ENCODE peak calls at places on chromosomes 2 and 18, in four cellular contexts. One of them, this sample, is unnamed.

GRCh38 chr2:223969856-223970255 is 12.6 kb downstream of the MRPL44 start:
- DNase-seq in GM23248: peak
- DNase-seq in cardiac fibroblast: no peak
- DNase-seq in MM.1S: no peak
- DNase-seq in this sample: no peak

GRCh38 chr2:233915133-233915532 is 2.0 kb upstream of the TRPM8 start:
- DNase-seq in GM23248: peak
- DNase-seq in cardiac fibroblast: no peak
- DNase-seq in MM.1S: peak
- DNase-seq in this sample: no peak

GRCh38 chr2:158589303-158589702 is 132.6 kb downstream of the PKP4 start:
- DNase-seq in GM23248: no peak
- DNase-seq in cardiac fibroblast: no peak
- DNase-seq in MM.1S: no peak
- DNase-seq in this sample: no peak

GRCh38 chr2:236393101-236393500 is 128.9 kb upstream of the ASB18 start:
- DNase-seq in GM23248: no peak
- DNase-seq in cardiac fibroblast: no peak
- DNase-seq in MM.1S: no peak
- DNase-seq in this sample: no peak

GRCh38 chr2:102065675-102066252 is 74.0 kb downstream of the IL1R2 start:
- DNase-seq in GM23248: peak
- DNase-seq in cardiac fibroblast: peak
- DNase-seq in MM.1S: no peak
- DNase-seq in this sample: no peak

GRCh38 chr2:239946570-239947311 is 78.4 kb downstream of the NDUFA10 start:
- DNase-seq in GM23248: no peak
- DNase-seq in cardiac fibroblast: no peak
- DNase-seq in MM.1S: no peak
- DNase-seq in this sample: peak

GRCh38 chr2:118122768-118123335 is 34.6 kb downstream of the INSIG2 start:
- DNase-seq in GM23248: peak
- DNase-seq in cardiac fibroblast: peak
- DNase-seq in MM.1S: no peak
- DNase-seq in this sample: no peak

GRCh38 chr18:38751897-38752296 is 1186.3 kb upstream of the CELF4 start:
- DNase-seq in GM23248: no peak
- DNase-seq in cardiac fibroblast: no peak
- DNase-seq in MM.1S: no peak
- DNase-seq in this sample: no peak

GRCh38 chr2:205612661-205613060 is 69.6 kb upstream of the NRP2 start:
- DNase-seq in GM23248: no peak
- DNase-seq in cardiac fibroblast: no peak
- DNase-seq in MM.1S: no peak
- DNase-seq in this sample: no peak

GRCh38 chr2:36507408-36507812 is 90.6 kb downstream of the FEZ2 start:
- DNase-seq in GM23248: peak
- DNase-seq in cardiac fibroblast: peak
- DNase-seq in MM.1S: peak
- DNase-seq in this sample: no peak

GRCh38 chr2:52192656-52193055 is 1160.7 kb upstream of the NRXN1 start:
- DNase-seq in GM23248: no peak
- DNase-seq in cardiac fibroblast: no peak
- DNase-seq in MM.1S: no peak
- DNase-seq in this sample: no peak

GRCh38 chr2:173354073-173354600 is 535 bp upstream of the CDCA7 start:
- DNase-seq in GM23248: peak
- DNase-seq in cardiac fibroblast: no peak
- DNase-seq in MM.1S: peak
- DNase-seq in this sample: no peak

GRCh38 chr18:65091737-65092329 is 659.0 kb upstream of the CDH7 start:
- DNase-seq in GM23248: peak
- DNase-seq in cardiac fibroblast: peak
- DNase-seq in MM.1S: peak
- DNase-seq in this sample: no peak

GRCh38 chr18:6557052-6557451 is 142.3 kb upstream of the L3MBTL4 start:
- DNase-seq in GM23248: no peak
- DNase-seq in cardiac fibroblast: no peak
- DNase-seq in MM.1S: no peak
- DNase-seq in this sample: no peak

GRCh38 chr2:172751564-172751963 is 15.9 kb downstream of the RAPGEF4 start:
- DNase-seq in GM23248: no peak
- DNase-seq in cardiac fibroblast: no peak
- DNase-seq in MM.1S: no peak
- DNase-seq in this sample: no peak

GRCh38 chr2:129923265-129924141 is 56.0 kb upstream of the RAB6C start:
- DNase-seq in GM23248: peak
- DNase-seq in cardiac fibroblast: peak
- DNase-seq in MM.1S: peak
- DNase-seq in this sample: no peak

GRCh38 chr2:240911641-240912265 is 5.6 kb downstream of the CROCC2 start:
- DNase-seq in GM23248: peak
- DNase-seq in cardiac fibroblast: peak
- DNase-seq in MM.1S: no peak
- DNase-seq in this sample: no peak

DNA sequence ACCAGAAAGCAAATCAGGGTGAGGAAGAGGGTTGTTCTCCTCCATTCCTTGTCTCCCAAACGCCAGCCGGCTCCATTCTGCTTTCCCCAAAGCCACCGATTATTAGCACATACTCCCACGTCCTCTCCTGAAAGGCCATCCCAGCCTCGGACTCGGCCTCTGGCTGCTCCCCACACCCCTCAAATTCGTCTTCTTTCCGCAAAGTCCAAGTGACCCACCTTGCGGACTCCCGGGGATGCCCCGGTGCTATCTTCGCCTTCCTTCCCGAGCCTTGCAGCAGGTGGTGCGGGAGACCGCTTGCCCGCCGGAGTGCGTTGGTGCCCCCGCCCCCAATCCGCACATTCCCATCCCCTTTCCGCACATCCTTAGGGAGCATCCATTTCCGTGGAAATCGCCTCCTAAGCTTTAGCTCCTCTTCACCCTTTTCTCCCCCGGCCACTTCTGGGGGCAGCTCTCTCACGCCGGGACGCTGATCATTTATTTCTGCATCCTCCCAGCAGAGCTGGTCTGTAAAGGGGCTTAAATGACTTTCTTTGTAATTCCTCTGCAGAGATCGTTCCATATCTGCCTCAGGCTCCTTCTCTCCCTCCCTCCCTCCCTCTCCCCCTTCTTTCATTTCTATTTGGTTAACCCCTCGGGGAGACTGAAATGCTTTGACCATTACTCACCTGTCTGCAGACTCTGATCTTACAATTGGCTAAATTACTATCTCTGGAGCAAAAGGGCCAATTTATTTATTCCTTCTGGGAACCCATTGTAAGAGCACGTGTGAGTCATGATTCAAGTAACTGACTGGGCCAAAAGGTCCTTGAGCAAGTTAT is 1.2 kb upstream of the LYPD1 start:
- DNase-seq in GM23248: peak
- DNase-seq in cardiac fibroblast: peak
- DNase-seq in MM.1S: no peak
- DNase-seq in this sample: no peak
- H3K4me3 ChIP-seq in GM23248: peak
- H3K4me3 ChIP-seq in cardiac fibroblast: peak
- H3K4me3 ChIP-seq in MM.1S: no peak
- H3K4me3 ChIP-seq in this sample: peak

GRCh38 chr18:34965108-34965507 is 76.1 kb upstream of the MAPRE2 start:
- DNase-seq in GM23248: no peak
- DNase-seq in cardiac fibroblast: no peak
- DNase-seq in MM.1S: no peak
- DNase-seq in this sample: no peak
- H3K4me3 ChIP-seq in GM23248: no peak
- H3K4me3 ChIP-seq in cardiac fibroblast: no peak
- H3K4me3 ChIP-seq in MM.1S: no peak
- H3K4me3 ChIP-seq in this sample: no peak

DNA sequence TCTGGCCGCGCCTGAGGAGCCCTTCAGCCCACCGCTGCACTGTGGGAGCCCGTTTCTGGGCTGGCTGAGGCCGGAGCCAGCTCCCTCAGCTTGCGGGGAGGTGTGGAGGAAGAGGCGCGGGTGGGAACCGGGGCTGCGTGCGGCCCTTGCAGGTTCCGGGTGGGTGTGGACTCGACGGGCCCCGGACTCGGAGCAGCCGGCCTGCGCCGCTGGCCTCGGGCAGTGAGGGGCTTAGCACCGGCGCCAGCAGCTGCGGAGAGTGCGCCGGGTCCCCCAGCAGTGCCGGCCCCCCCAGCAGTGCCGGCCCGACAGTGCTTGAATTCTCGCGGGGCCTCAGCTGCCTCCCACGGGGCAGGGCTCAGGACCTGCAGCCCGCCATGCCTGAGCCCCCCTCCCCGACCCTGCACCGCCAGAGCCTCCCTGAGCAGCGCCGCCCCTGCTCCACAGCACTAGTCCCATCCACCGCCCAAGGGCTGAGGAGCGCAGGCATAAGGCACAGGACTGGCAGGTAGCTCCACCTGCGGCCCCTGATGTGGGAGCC is 534.2 kb downstream of the ZNF804A start:
- DNase-seq in GM23248: no peak
- DNase-seq in cardiac fibroblast: no peak
- DNase-seq in MM.1S: no peak
- DNase-seq in this sample: no peak
- H3K4me3 ChIP-seq in GM23248: no peak
- H3K4me3 ChIP-seq in cardiac fibroblast: no peak
- H3K4me3 ChIP-seq in MM.1S: no peak
- H3K4me3 ChIP-seq in this sample: no peak

DNA sequence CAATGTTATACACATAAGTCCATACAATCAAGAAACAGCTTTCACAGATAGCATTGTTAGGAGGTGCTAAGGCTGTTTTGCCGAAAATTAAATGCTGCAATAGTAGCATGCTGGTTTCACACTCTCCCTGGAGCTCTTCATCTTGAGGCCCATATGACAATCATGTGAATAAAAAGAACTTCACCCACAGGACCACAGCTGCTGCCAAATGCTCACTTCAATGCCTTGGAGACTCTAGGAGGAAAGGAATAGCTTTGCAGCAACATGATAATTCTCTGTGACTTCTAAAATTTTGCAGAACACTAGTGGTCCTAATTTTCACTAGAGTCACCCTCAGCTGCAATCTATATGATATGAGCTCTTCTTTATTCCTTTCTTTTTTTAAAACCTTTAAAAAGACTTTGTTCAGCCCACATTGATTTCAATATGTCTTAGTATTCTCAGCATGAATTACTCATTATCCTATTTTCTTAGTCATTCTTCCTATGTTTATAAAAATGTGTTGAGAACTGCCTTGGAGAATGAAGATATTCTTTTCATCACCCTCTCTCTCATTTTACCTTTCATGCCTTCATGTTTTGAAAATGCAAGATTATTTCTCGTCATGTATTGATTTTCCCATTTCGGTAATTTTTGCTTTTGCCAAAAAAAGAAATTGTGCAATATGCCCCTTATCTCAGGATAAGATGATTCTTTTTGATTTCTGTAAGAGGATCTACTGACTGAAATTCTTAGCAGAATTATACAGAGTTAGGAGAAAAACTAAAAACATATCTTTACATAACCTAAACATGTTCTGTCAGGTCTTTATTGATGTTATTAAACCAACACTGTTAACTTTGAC is 108.1 kb downstream of the PDE1A start:
- DNase-seq in GM23248: peak
- DNase-seq in cardiac fibroblast: peak
- DNase-seq in MM.1S: no peak
- DNase-seq in this sample: no peak
- H3K4me3 ChIP-seq in GM23248: peak
- H3K4me3 ChIP-seq in cardiac fibroblast: no peak
- H3K4me3 ChIP-seq in MM.1S: no peak
- H3K4me3 ChIP-seq in this sample: no peak

DNA sequence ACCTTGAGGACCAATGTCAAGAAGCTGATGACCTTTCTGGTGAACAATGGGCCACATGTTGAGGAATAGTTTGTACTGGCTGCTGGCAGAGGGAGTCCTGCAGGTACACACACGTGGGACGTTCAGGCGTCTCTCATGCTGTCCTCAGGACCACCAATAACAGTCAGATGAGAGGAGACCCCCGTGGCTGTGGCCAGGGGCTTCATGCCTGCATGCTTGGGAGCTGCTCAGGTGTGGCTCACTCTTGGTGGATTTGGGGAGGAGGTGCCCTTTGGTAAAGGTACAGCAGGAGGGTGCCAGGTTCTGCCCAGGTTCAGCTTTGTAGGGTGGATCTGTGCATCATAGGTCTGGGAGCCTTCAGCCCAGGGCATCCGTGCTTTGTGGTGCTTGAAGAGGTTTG is 62.9 kb upstream of the PXDN start:
- DNase-seq in GM23248: no peak
- DNase-seq in cardiac fibroblast: no peak
- DNase-seq in MM.1S: no peak
- DNase-seq in this sample: no peak
- H3K4me3 ChIP-seq in GM23248: no peak
- H3K4me3 ChIP-seq in cardiac fibroblast: no peak
- H3K4me3 ChIP-seq in MM.1S: no peak
- H3K4me3 ChIP-seq in this sample: no peak

GRCh38 chr2:163856941-163857340 is 121.1 kb upstream of the FIGN start:
- DNase-seq in GM23248: peak
- DNase-seq in cardiac fibroblast: no peak
- DNase-seq in MM.1S: no peak
- DNase-seq in this sample: no peak

GRCh38 chr2:163863073-163863472 is 127.3 kb upstream of the FIGN start:
- DNase-seq in GM23248: no peak
- DNase-seq in cardiac fibroblast: no peak
- DNase-seq in MM.1S: no peak
- DNase-seq in this sample: no peak

DNA sequence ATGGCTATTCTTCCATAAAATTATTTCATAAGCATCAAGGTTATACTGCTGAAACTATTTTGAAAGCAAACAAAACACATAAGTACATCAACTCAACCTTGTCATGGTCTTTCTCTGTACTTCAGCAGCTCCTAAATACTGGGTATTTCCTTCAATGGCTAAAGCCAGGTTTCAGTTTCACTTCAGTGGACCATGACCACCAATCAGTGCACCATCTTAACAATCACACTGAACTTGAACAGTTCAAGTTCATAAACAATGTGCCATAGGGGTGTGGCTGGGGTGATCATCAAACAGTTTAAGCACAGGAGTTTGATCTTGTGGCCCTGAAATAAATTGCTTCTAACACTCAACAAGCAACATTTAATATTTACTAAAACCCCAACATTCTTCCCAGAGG is 124.1 kb upstream of the FIGN start:
- DNase-seq in GM23248: no peak
- DNase-seq in cardiac fibroblast: no peak
- DNase-seq in MM.1S: peak
- DNase-seq in this sample: no peak
- H3K4me3 ChIP-seq in GM23248: no peak
- H3K4me3 ChIP-seq in cardiac fibroblast: no peak
- H3K4me3 ChIP-seq in MM.1S: no peak
- H3K4me3 ChIP-seq in this sample: no peak

DNA sequence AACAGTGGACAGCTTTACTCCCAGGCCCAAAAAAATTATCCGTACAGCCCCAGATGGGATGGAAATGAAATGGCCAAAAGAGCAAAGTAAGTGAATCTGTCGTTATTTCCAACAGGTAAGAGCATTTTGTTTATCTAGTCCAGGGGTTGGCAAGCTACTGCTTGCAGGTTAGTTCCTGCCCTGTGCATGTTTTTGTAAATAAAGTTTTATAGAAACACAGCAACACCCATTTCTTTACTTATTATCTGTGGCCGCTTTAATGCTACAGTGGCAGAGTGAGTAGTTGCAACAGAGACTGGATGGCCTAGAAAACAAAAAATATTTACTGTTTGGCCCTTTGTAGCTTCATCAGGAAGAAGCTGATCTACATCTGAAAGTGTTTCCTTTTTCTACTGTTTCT is 94.3 kb upstream of the FOSL2 start:
- DNase-seq in GM23248: no peak
- DNase-seq in cardiac fibroblast: no peak
- DNase-seq in MM.1S: no peak
- DNase-seq in this sample: no peak
- H3K4me3 ChIP-seq in GM23248: no peak
- H3K4me3 ChIP-seq in cardiac fibroblast: no peak
- H3K4me3 ChIP-seq in MM.1S: no peak
- H3K4me3 ChIP-seq in this sample: no peak